ENCODE peak calls at places on chromosomes 12 and 14, in five cellular contexts. One of them, this sample, is unnamed.
A peak's percentile ranks its signal among the peaks of the same experiment; 100 is the strongest.

GRCh38 chr12:70178038-70178437 is 65.2 kb upstream of the CNOT2 start:
- DNase-seq in CD4-positive, CD25-positive, alpha-beta regulatory T cell: no peak
- DNase-seq in OCI-LY7: no peak
- DNase-seq in ovary: no peak
- DNase-seq in cortex of kidney: no peak
- DNase-seq in this sample: peak; percentile 17

GRCh38 chr14:91399868-91400640 is 17.6 kb downstream of the CCDC88C start:
- DNase-seq in cortex of kidney: no peak
- DNase-seq in CD4-positive, CD25-positive, alpha-beta regulatory T cell: peak; percentile 65
- DNase-seq in OCI-LY7: peak; percentile 58
- DNase-seq in ovary: no peak
- DNase-seq in this sample: no peak

GRCh38 chr14:58572092-58572853 is 65.5 kb upstream of the DACT1 start:
- DNase-seq in CD4-positive, CD25-positive, alpha-beta regulatory T cell: no peak
- DNase-seq in ovary: no peak
- DNase-seq in OCI-LY7: no peak
- DNase-seq in cortex of kidney: no peak
- DNase-seq in this sample: peak; percentile 74

GRCh38 chr12:47033797-47034555 is 45.4 kb upstream of the PCED1B start:
- DNase-seq in OCI-LY7: no peak
- DNase-seq in cortex of kidney: no peak
- DNase-seq in CD4-positive, CD25-positive, alpha-beta regulatory T cell: no peak
- DNase-seq in ovary: no peak
- DNase-seq in this sample: no peak

GRCh38 chr12:65741662-65742480 is 82.4 kb upstream of the HMGA2 start:
- DNase-seq in cortex of kidney: no peak
- DNase-seq in CD4-positive, CD25-positive, alpha-beta regulatory T cell: no peak
- DNase-seq in OCI-LY7: no peak
- DNase-seq in ovary: peak; percentile 35
- DNase-seq in this sample: peak; percentile 59

GRCh38 chr14:67622675-67623074 is 3.0 kb downstream of the ARG2 start:
- DNase-seq in CD4-positive, CD25-positive, alpha-beta regulatory T cell: no peak
- DNase-seq in OCI-LY7: peak; percentile 35
- DNase-seq in cortex of kidney: no peak
- DNase-seq in ovary: no peak
- DNase-seq in this sample: peak; percentile 93

GRCh38 chr14:41285193-41285748 is 321.4 kb upstream of the LRFN5 start:
- DNase-seq in cortex of kidney: no peak
- DNase-seq in CD4-positive, CD25-positive, alpha-beta regulatory T cell: no peak
- DNase-seq in ovary: no peak
- DNase-seq in OCI-LY7: peak; percentile 12
- DNase-seq in this sample: peak; percentile 22

GRCh38 chr12:89525002-89525823 is 617 bp upstream of the GALNT4 start:
- DNase-seq in ovary: peak; percentile 51
- DNase-seq in cortex of kidney: no peak
- DNase-seq in CD4-positive, CD25-positive, alpha-beta regulatory T cell: peak; percentile 48
- DNase-seq in OCI-LY7: peak; percentile 71
- DNase-seq in this sample: peak; percentile 24

GRCh38 chr12:29164477-29165163 is 15.5 kb downstream of the FAR2 start:
- DNase-seq in ovary: no peak
- DNase-seq in cortex of kidney: no peak
- DNase-seq in CD4-positive, CD25-positive, alpha-beta regulatory T cell: peak; percentile 34
- DNase-seq in OCI-LY7: peak; percentile 49
- DNase-seq in this sample: peak; percentile 87

GRCh38 chr14:85528080-85528881 is 1.7 kb upstream of the FLRT2 start:
- DNase-seq in cortex of kidney: no peak
- DNase-seq in ovary: peak; percentile 57
- DNase-seq in CD4-positive, CD25-positive, alpha-beta regulatory T cell: no peak
- DNase-seq in OCI-LY7: no peak
- DNase-seq in this sample: peak; percentile 96

GRCh38 chr12:88693837-88694445 is 113.7 kb upstream of the KITLG start:
- DNase-seq in ovary: no peak
- DNase-seq in OCI-LY7: no peak
- DNase-seq in CD4-positive, CD25-positive, alpha-beta regulatory T cell: no peak
- DNase-seq in cortex of kidney: no peak
- DNase-seq in this sample: peak; percentile 26

GRCh38 chr12:96258451-96258933 is 64.3 kb downstream of the ELK3 start:
- DNase-seq in CD4-positive, CD25-positive, alpha-beta regulatory T cell: peak; percentile 14
- DNase-seq in ovary: peak; percentile 54
- DNase-seq in cortex of kidney: no peak
- DNase-seq in OCI-LY7: no peak
- DNase-seq in this sample: peak; percentile 95

GRCh38 chr12:126055521-126055920 is 990.3 kb downstream of the AACS start:
- DNase-seq in OCI-LY7: no peak
- DNase-seq in ovary: no peak
- DNase-seq in CD4-positive, CD25-positive, alpha-beta regulatory T cell: no peak
- DNase-seq in cortex of kidney: no peak
- DNase-seq in this sample: no peak

GRCh38 chr14:53409974-53410373 is 256.9 kb upstream of the DDHD1 start:
- DNase-seq in cortex of kidney: no peak
- DNase-seq in ovary: no peak
- DNase-seq in OCI-LY7: no peak
- DNase-seq in CD4-positive, CD25-positive, alpha-beta regulatory T cell: no peak
- DNase-seq in this sample: peak; percentile 23

GRCh38 chr12:124518051-124518932 is 49.1 kb downstream of the NCOR2 start:
- DNase-seq in OCI-LY7: no peak
- DNase-seq in CD4-positive, CD25-positive, alpha-beta regulatory T cell: no peak
- DNase-seq in cortex of kidney: no peak
- DNase-seq in ovary: peak; percentile 100
- DNase-seq in this sample: peak; percentile 99

GRCh38 chr12:27667540-27667939 is 28.7 kb upstream of the REP15 start:
- DNase-seq in CD4-positive, CD25-positive, alpha-beta regulatory T cell: no peak
- DNase-seq in cortex of kidney: no peak
- DNase-seq in OCI-LY7: no peak
- DNase-seq in ovary: no peak
- DNase-seq in this sample: peak; percentile 86

GRCh38 chr14:87966816-87967215 is 26.2 kb downstream of the GALC start:
- DNase-seq in ovary: no peak
- DNase-seq in cortex of kidney: no peak
- DNase-seq in OCI-LY7: no peak
- DNase-seq in CD4-positive, CD25-positive, alpha-beta regulatory T cell: no peak
- DNase-seq in this sample: peak; percentile 15

GRCh38 chr12:119710374-119710773 is 42.4 kb downstream of the PRKAB1 start:
- DNase-seq in OCI-LY7: no peak
- DNase-seq in CD4-positive, CD25-positive, alpha-beta regulatory T cell: no peak
- DNase-seq in cortex of kidney: no peak
- DNase-seq in ovary: no peak
- DNase-seq in this sample: no peak

GRCh38 chr12:3704512-3705348 is 48.2 kb downstream of the CRACR2A start:
- DNase-seq in OCI-LY7: no peak
- DNase-seq in cortex of kidney: no peak
- DNase-seq in ovary: no peak
- DNase-seq in CD4-positive, CD25-positive, alpha-beta regulatory T cell: no peak
- DNase-seq in this sample: peak; percentile 78

GRCh38 chr12:126510630-126511029 is 1445.4 kb downstream of the AACS start:
- DNase-seq in OCI-LY7: no peak
- DNase-seq in CD4-positive, CD25-positive, alpha-beta regulatory T cell: no peak
- DNase-seq in cortex of kidney: no peak
- DNase-seq in ovary: no peak
- DNase-seq in this sample: no peak

GRCh38 chr12:121916719-121917118 is 1.7 kb upstream of the CFAP251 start:
- DNase-seq in OCI-LY7: peak; percentile 72
- DNase-seq in ovary: no peak
- DNase-seq in cortex of kidney: no peak
- DNase-seq in CD4-positive, CD25-positive, alpha-beta regulatory T cell: no peak
- DNase-seq in this sample: peak; percentile 78

GRCh38 chr12:78651755-78652154 is 212.8 kb upstream of the SYT1 start:
- DNase-seq in ovary: no peak
- DNase-seq in CD4-positive, CD25-positive, alpha-beta regulatory T cell: no peak
- DNase-seq in cortex of kidney: no peak
- DNase-seq in OCI-LY7: no peak
- DNase-seq in this sample: no peak

GRCh38 chr12:5031242-5031641 is 12.4 kb upstream of the KCNA5 start:
- DNase-seq in ovary: no peak
- DNase-seq in cortex of kidney: no peak
- DNase-seq in OCI-LY7: no peak
- DNase-seq in CD4-positive, CD25-positive, alpha-beta regulatory T cell: no peak
- DNase-seq in this sample: no peak

GRCh38 chr12:57129311-57130288 is 1.3 kb downstream of the LRP1 start:
- DNase-seq in ovary: peak; percentile 73
- DNase-seq in CD4-positive, CD25-positive, alpha-beta regulatory T cell: no peak
- DNase-seq in cortex of kidney: no peak
- DNase-seq in OCI-LY7: no peak
- DNase-seq in this sample: no peak

GRCh38 chr14:60648169-60648933 is 926 bp downstream of the SIX1 start:
- DNase-seq in CD4-positive, CD25-positive, alpha-beta regulatory T cell: no peak
- DNase-seq in cortex of kidney: no peak
- DNase-seq in ovary: no peak
- DNase-seq in OCI-LY7: no peak
- DNase-seq in this sample: peak; percentile 41

GRCh38 chr12:6430124-6430989 is 14.4 kb upstream of the CD27 start:
- DNase-seq in cortex of kidney: no peak
- DNase-seq in CD4-positive, CD25-positive, alpha-beta regulatory T cell: no peak
- DNase-seq in ovary: peak; percentile 93
- DNase-seq in OCI-LY7: peak; percentile 41
- DNase-seq in this sample: peak; percentile 93

GRCh38 chr14:103551338-103551762 is 11.1 kb downstream of the BAG5 start:
- DNase-seq in ovary: peak; percentile 62
- DNase-seq in CD4-positive, CD25-positive, alpha-beta regulatory T cell: no peak
- DNase-seq in cortex of kidney: no peak
- DNase-seq in OCI-LY7: no peak
- DNase-seq in this sample: peak; percentile 45

GRCh38 chr12:57764662-57765002 is 2.2 kb downstream of the CYP27B1 start:
- DNase-seq in ovary: no peak
- DNase-seq in OCI-LY7: no peak
- DNase-seq in CD4-positive, CD25-positive, alpha-beta regulatory T cell: no peak
- DNase-seq in cortex of kidney: no peak
- DNase-seq in this sample: no peak

This sample was measured in choroid plexus epithelial cell.